ENCODE peak calls at places on chromosomes 12 and 14, in nine cellular contexts. E is DMS153, D is stomach, Y is Kasumi-1, S is AG04450, H is endothelial cell, R is RCC 7860, Z is mucosa of gallbladder, X is adipocyte. M is an unnamed sample.

GRCh38 chr12:22231836-22232235 is 102.7 kb downstream of the ST8SIA1 start:
- DNase-seq in Y (no peak), R (no peak), X (no peak), E (no peak), D (no peak), S (no peak), H (no peak), Z (no peak), M (no peak)

GRCh38 chr12:69986109-69986508 is 161.1 kb downstream of the MYRFL start:
- DNase-seq in X (no peak), S (no peak), Y (no peak), E (no peak), H (no peak), R (no peak), D (no peak), Z (no peak), M (no peak)

GRCh38 chr14:104580961-104581360 is 1.4 kb downstream of the C14orf180 start:
- DNase-seq in D (peak; percentile 94), Z (peak; percentile 63), E (no peak), S (no peak), Y (no peak), H (no peak), R (no peak), X (no peak), M (no peak)

GRCh38 chr14:52325126-52325525 is 11.0 kb downstream of the PTGER2 start:
- DNase-seq in E (no peak), Z (no peak), D (no peak), X (peak; percentile 64), Y (peak; percentile 75), H (no peak), R (peak; percentile 68), S (no peak), M (peak; percentile 85)

GRCh38 chr12:71947645-71948105 is 9.0 kb downstream of the TPH2 start:
- DNase-seq in S (peak; percentile 46), X (peak; percentile 50), H (peak; percentile 53), Y (no peak), Z (peak; percentile 26), E (peak; percentile 99), D (no peak), R (no peak), M (no peak)

GRCh38 chr12:54251667-54252284 is 28.1 kb downstream of the CBX5 start:
- DNase-seq in Z (no peak), D (no peak), E (no peak), Y (peak; percentile 61), S (no peak), R (peak; percentile 16), H (no peak), X (peak; percentile 84), M (peak; percentile 86)

GRCh38 chr12:23204933-23205778 is 580.2 kb downstream of the ETNK1 start:
- DNase-seq in H (peak; percentile 15), D (no peak), E (peak; percentile 40), S (peak; percentile 30), R (peak; percentile 19), Z (peak; percentile 34), Y (peak; percentile 55), X (peak; percentile 78), M (peak; percentile 81)

GRCh38 chr14:65824285-65824977 is 411.9 kb downstream of the FUT8 start:
- DNase-seq in E (peak; percentile 6), X (peak; percentile 90), D (peak; percentile 53), R (peak; percentile 28), Z (peak; percentile 59), H (peak; percentile 65), Y (peak; percentile 83), S (peak; percentile 41), M (peak; percentile 93)

GRCh38 chr12:111368291-111368683 is 608 bp downstream of the PHETA1 start:
- DNase-seq in S (no peak), Z (peak; percentile 17), Y (no peak), X (peak; percentile 55), D (peak; percentile 43), E (no peak), R (no peak), H (peak; percentile 15), M (no peak)

GRCh38 chr12:48677782-48678181 is 4.3 kb downstream of the KANSL2 start:
- DNase-seq in D (no peak), E (no peak), H (no peak), Z (no peak), Y (peak; percentile 16), R (no peak), X (no peak), S (no peak), M (no peak)

GRCh38 chr14:68230941-68231717 is 411.6 kb downstream of the RAD51B start:
- DNase-seq in E (no peak), Y (no peak), S (no peak), Z (peak; percentile 46), H (no peak), R (no peak), D (no peak), X (peak; percentile 69), M (no peak)

GRCh38 chr12:79056775-79057174 is 192.2 kb downstream of the SYT1 start:
- DNase-seq in X (peak; percentile 5), H (no peak), D (no peak), Y (no peak), E (no peak), R (no peak), S (no peak), Z (no peak), M (no peak)